ENCODE peak calls at places on chromosomes 13 and 19, in six cellular contexts. O is ascending aorta, N is fibroblast of lung, C is pancreas, S is heart right ventricle, U is brain microvascular endothelial cell. Q is an unnamed sample.

GRCh38 chr13:80086304-80086721 is 254.6 kb downstream of the SPRY2 start:
- DNase-seq in O (no peak), N (no peak), C (no peak), S (no peak), U (no peak), Q (peak)

GRCh38 chr13:67023088-67023893 is 206.8 kb downstream of the PCDH9 start:
- DNase-seq in O (no peak), N (peak), C (no peak), S (no peak), U (peak), Q (peak)

GRCh38 chr19:31290926-31291590 is 58.2 kb downstream of the TSHZ3 start:
- DNase-seq in O (no peak), N (no peak), C (no peak), S (no peak), U (no peak), Q (peak)

GRCh38 chr19:11577451-11578341 is at the start of gene ACP5:
- DNase-seq in O (no peak), N (no peak), C (no peak), S (no peak), U (no peak), Q (no peak)

GRCh38 chr19:34411216-34411615 is 7.0 kb downstream of the PDCD2L start:
- DNase-seq in O (no peak), N (no peak), C (no peak), S (no peak), U (no peak), Q (no peak)

GRCh38 chr13:31111136-31111535 is 50.6 kb downstream of the HSPH1 start:
- DNase-seq in O (no peak), N (no peak), C (no peak), S (no peak), U (peak), Q (no peak)

GRCh38 chr19:2306971-2307370 is 983 bp downstream of the LINGO3 start:
- DNase-seq in O (no peak), N (no peak), C (no peak), S (no peak), U (no peak), Q (no peak)

GRCh38 chr19:6423499-6424189 is 967 bp downstream of the KHSRP start:
- DNase-seq in O (no peak), N (peak), C (no peak), S (no peak), U (peak), Q (peak)

GRCh38 chr19:35973487-35973886 is 21.5 kb upstream of the SDHAF1 start:
- DNase-seq in O (no peak), N (no peak), C (no peak), S (no peak), U (no peak), Q (no peak)

GRCh38 chr13:101916758-101917474 is 464.4 kb downstream of the ITGBL1 start:
- DNase-seq in O (no peak), N (no peak), C (no peak), S (no peak), U (no peak), Q (no peak)

GRCh38 chr19:40217027-40217810 is 965 bp downstream of the TTC9B start:
- DNase-seq in O (no peak), N (no peak), C (peak), S (no peak), U (no peak), Q (no peak)

GRCh38 chr13:46905249-46905648 is 8.4 kb upstream of the HTR2A start:
- DNase-seq in O (no peak), N (peak), C (no peak), S (no peak), U (no peak), Q (no peak)

GRCh38 chr13:23755040-23755439 is 134.2 kb downstream of the MIPEP start:
- DNase-seq in O (no peak), N (no peak), C (no peak), S (no peak), U (no peak), Q (no peak)

GRCh38 chr13:26880741-26881140 is 120.2 kb upstream of the GPR12 start:
- DNase-seq in O (no peak), N (no peak), C (no peak), S (no peak), U (no peak), Q (no peak)

GRCh38 chr19:31963741-31964140 is 381.7 kb upstream of the ZNF507 start:
- DNase-seq in O (no peak), N (no peak), C (no peak), S (peak), U (no peak), Q (no peak)

GRCh38 chr19:3343619-3344502 is 22.5 kb upstream of the NFIC start:
- DNase-seq in O (peak), N (peak), C (peak), S (peak), U (peak), Q (peak)

GRCh38 chr19:29507081-29507860 is 18.5 kb upstream of the VSTM2B start:
- DNase-seq in O (no peak), N (no peak), C (no peak), S (no peak), U (no peak), Q (no peak)

GRCh38 chr19:3125900-3126524 is 9.8 kb upstream of the GNA15 start:
- DNase-seq in O (no peak), N (peak), C (peak), S (peak), U (peak), Q (no peak)

GRCh38 chr13:60788156-60788829 is 391.3 kb downstream of the TDRD3 start:
- DNase-seq in O (no peak), N (peak), C (no peak), S (peak), U (no peak), Q (peak)

GRCh38 chr19:34023381-34023780 is 148.9 kb upstream of the LSM14A start:
- DNase-seq in O (no peak), N (no peak), C (no peak), S (no peak), U (no peak), Q (no peak)

GRCh38 chr19:58409010-58409790 is 751 bp downstream of the ZNF584 start:
- DNase-seq in O (no peak), N (no peak), C (no peak), S (peak), U (no peak), Q (no peak)

GRCh38 chr13:109672545-109672944 is 113.8 kb downstream of the IRS2 start:
- DNase-seq in O (no peak), N (no peak), C (no peak), S (no peak), U (no peak), Q (no peak)

GRCh38 chr19:33062902-33063301 is 1.8 kb downstream of the RHPN2 start:
- DNase-seq in O (no peak), N (no peak), C (no peak), S (no peak), U (no peak), Q (no peak)

GRCh38 chr13:53946500-53946899 is 917.9 kb downstream of the OLFM4 start:
- DNase-seq in O (no peak), N (no peak), C (no peak), S (no peak), U (no peak), Q (no peak)

GRCh38 chr19:3710265-3710812 is 2.2 kb downstream of the TJP3 start:
- DNase-seq in O (peak), N (peak), C (peak), S (peak), U (peak), Q (peak)

GRCh38 chr19:7986321-7987083 is 18.9 kb downstream of the ELAVL1 start:
- DNase-seq in O (no peak), N (peak), C (no peak), S (no peak), U (peak), Q (peak)

GRCh38 chr19:40691421-40692211 is 1.2 kb upstream of the NUMBL start:
- DNase-seq in O (no peak), N (peak), C (peak), S (no peak), U (no peak), Q (no peak)

GRCh38 chr13:52353116-52353718 is 52.8 kb downstream of the THSD1 start:
- DNase-seq in O (no peak), N (peak), C (no peak), S (no peak), U (peak), Q (no peak)

GRCh38 chr13:40317980-40318327 is 348.5 kb downstream of the FOXO1 start:
- DNase-seq in O (no peak), N (no peak), C (no peak), S (no peak), U (no peak), Q (no peak)

GRCh38 chr13:52706074-52706473 is 33.5 kb downstream of the CNMD start:
- DNase-seq in O (no peak), N (peak), C (no peak), S (no peak), U (no peak), Q (no peak)

GRCh38 chr19:48780684-48781391 is 25.5 kb downstream of the FGF21 start:
- DNase-seq in O (no peak), N (peak), C (peak), S (no peak), U (peak), Q (no peak)

GRCh38 chr19:43574424-43575155 is 737 bp downstream of the XRCC1 start:
- DNase-seq in O (no peak), N (peak), C (peak), S (no peak), U (peak), Q (peak)

GRCh38 chr13:30933334-30933681 is 852 bp downstream of the TEX26 start:
- DNase-seq in O (no peak), N (no peak), C (no peak), S (no peak), U (no peak), Q (no peak)

GRCh38 chr19:14113762-14114414 is 3.7 kb downstream of the PRKACA start:
- DNase-seq in O (no peak), N (no peak), C (peak), S (peak), U (no peak), Q (no peak)

GRCh38 chr13:27406178-27406939 is 18.1 kb upstream of the GTF3A start:
- DNase-seq in O (no peak), N (peak), C (peak), S (no peak), U (peak), Q (peak)

GRCh38 chr19:39679056-39679790 is 23.5 kb downstream of the LGALS16 start:
- DNase-seq in O (no peak), N (no peak), C (no peak), S (no peak), U (no peak), Q (no peak)

GRCh38 chr19:17336872-17337674 is at the start of gene GTPBP3:
- DNase-seq in O (peak), N (peak), C (peak), S (peak), U (peak), Q (peak)
- TF ChIP-seq CTCF in O (no peak), N (no peak), C (no peak), S (no peak), U (no peak), Q (no peak)

DNA sequence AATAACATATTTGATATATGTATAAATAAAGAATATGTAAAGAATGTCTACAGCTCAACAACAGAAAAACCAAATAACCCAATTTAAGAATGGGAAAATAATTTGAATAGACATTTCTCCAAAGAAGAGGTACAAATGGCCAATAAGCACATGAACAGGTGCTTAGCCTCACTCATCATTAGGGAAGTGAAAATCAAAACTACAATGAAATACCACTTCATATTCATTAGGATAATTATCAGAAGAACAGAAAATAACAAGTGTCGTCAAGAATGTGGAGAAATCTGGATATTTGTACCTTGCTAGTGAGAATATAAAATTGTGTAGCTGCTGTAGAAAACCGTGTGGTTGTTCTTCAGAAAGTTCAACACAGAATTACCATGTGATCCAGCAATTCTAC is 8.4 kb upstream of the SUPT20H start:
- DNase-seq in O (no peak), N (no peak), C (no peak), S (no peak), U (no peak), Q (no peak)
- H3K4me3 ChIP-seq in O (no peak), N (no peak), C (no peak), S (no peak), U (no peak), Q (no peak)

GRCh38 chr19:664913-665443 is 2.0 kb upstream of the RNF126 start:
- DNase-seq in O (no peak), N (peak), C (peak), S (peak), U (peak), Q (peak)

GRCh38 chr19:674282-675151 is 1.7 kb upstream of the FSTL3 start:
- DNase-seq in O (no peak), N (no peak), C (no peak), S (peak), U (no peak), Q (no peak)

GRCh38 chr19:676007-676342 is 217 bp upstream of the FSTL3 start:
- DNase-seq in O (no peak), N (no peak), C (no peak), S (no peak), U (no peak), Q (no peak)

GRCh38 chr19:676343-677105 is at the start of gene FSTL3:
- DNase-seq in O (no peak), N (peak), C (no peak), S (peak), U (peak), Q (peak)

DNA sequence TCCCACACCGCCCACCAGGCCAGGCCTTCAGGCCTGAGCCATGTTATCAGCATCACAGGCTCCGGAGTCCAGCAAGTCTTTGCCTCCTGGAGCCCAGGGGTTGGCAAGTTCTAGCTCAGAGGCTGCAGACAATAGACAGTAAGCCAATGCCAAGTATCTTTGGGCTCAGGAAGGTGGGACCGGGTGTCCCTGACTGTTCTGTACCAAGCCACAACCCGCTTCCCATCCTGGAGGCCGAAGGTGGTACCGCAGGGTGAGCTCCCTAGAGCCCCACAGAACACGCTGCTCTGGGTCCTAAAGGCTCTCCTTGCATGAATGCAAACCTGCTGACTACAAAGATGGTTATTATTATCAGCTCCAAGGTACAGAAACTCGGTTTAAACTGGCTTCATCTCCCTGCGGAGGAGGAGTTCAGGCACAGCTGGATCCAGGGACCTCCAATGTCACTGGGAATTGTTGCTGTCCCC is 5.5 kb upstream of the FSTL3 start:
- DNase-seq in O (no peak), N (no peak), C (no peak), S (no peak), U (no peak), Q (no peak)
- TF ChIP-seq CTCF in O (no peak), N (no peak), C (no peak), S (no peak), U (peak), Q (no peak)

DNA sequence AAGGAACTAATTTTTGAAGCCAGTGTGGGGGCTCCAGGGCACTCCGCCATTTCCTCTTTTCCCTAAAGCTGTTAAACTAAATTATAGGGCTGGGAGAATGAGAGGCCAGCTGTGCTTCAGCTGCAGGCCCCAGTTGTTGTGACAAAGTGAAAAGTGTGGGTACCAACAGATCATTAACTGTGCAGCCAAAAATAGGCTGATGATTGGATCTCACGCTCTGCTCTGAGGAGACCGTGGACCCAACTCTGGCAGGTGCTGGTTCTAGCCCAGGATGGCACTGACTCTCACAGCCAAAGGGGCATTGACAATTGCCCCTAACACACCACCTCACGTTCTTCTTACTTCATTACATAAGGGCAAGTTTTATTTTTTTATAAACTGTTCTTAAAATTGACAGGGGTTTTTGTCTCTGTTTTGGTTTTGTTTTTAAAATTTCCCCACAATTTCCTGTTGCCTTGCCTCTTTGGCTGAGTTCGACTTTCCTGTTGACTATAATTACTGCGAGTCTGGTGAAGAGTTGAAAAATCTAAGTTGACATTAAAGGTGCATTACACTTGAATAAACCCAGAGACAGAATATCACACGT is 391.0 kb downstream of the FGF9 start:
- DNase-seq in O (no peak), N (no peak), C (no peak), S (no peak), U (no peak), Q (no peak)
- H3K4me3 ChIP-seq in O (no peak), N (no peak), C (no peak), S (no peak), U (no peak), Q (no peak)

DNA sequence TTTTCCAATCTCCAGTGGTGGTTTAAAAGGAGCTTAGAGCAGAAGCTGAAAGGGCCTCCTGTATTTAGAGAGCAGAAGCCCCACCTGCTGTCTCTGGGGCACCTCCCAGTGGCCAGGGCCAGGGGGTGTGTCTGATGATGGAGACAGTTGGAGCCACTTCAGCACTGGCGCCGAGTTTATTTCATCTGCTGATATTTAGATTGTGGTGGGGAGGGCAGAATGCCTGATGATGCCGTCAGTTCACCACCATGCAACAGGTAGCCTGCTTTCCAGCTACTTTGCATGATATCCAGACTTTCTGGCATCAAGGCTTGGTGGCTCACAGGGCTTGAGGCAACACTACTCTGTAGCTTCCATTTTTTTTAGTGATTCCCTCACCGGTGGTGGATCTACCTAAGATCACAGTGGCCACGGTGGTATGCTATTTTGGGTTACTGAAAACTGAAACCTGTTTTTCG is 371.9 kb downstream of the KCNRG start:
- DNase-seq in O (peak), N (peak), C (peak), S (peak), U (no peak), Q (peak)
- TF ChIP-seq CTCF in O (peak), N (peak), C (no peak), S (peak), U (peak), Q (peak)

GRCh38 chr13:28531195-28531955 is 36.4 kb upstream of the FLT1 start:
- DNase-seq in O (no peak), N (peak), C (no peak), S (peak), U (peak), Q (no peak)
- H3K4me3 ChIP-seq in O (peak), N (peak), C (no peak), S (peak), U (peak), Q (peak)

DNA sequence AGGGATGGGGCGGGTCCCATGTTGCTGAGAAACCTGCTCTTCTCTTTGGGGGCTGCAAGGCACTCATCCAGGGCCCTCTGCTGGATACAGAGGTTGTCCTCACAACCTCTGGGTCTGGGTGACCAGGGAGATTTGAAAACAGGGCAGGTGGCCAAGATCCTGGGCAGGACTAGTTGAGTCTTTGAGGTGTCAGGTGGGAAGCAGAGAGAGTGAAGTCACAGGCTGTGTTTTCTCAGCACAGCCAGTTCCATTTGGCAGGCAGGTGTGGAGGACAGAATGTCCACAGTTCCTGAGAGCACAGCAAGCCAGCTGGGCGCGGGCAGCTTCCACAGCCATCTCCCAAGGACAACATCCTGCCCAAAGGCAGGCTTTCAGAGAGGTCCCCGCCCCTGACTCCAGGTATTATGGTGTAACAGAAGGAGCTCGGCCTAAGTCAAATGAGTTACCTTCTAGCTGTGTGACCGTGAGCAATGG is 118.8 kb downstream of the NUFIP1 start:
- DNase-seq in O (peak), N (no peak), C (peak), S (peak), U (no peak), Q (no peak)
- TF ChIP-seq CTCF in O (no peak), N (no peak), C (no peak), S (no peak), U (no peak), Q (no peak)

GRCh38 chr19:45646345-45646698 is 7.1 kb upstream of the EML2 start:
- DNase-seq in O (no peak), N (no peak), C (no peak), S (no peak), U (no peak), Q (no peak)

GRCh38 chr19:45643024-45643926 is 4.1 kb upstream of the EML2 start:
- DNase-seq in O (peak), N (peak), C (peak), S (peak), U (peak), Q (peak)

GRCh38 chr19:45643927-45644771 is 5.0 kb upstream of the EML2 start:
- DNase-seq in O (no peak), N (no peak), C (no peak), S (no peak), U (no peak), Q (no peak)

GRCh38 chr19:45645631-45646344 is 6.6 kb upstream of the EML2 start:
- DNase-seq in O (peak), N (peak), C (peak), S (peak), U (peak), Q (peak)

GRCh38 chr19:45645068-45645630 is 6.0 kb upstream of the EML2 start:
- DNase-seq in O (no peak), N (no peak), C (no peak), S (no peak), U (no peak), Q (no peak)
- H3K4me3 ChIP-seq in O (peak), N (no peak), C (no peak), S (peak), U (peak), Q (peak)

GRCh38 chr19:15239337-15239949 is 7.2 kb upstream of the EPHX3 start:
- DNase-seq in O (no peak), N (no peak), C (no peak), S (no peak), U (no peak), Q (no peak)

GRCh38 chr19:15240539-15240938 is 8.3 kb upstream of the EPHX3 start:
- DNase-seq in O (no peak), N (no peak), C (no peak), S (no peak), U (no peak), Q (no peak)

GRCh38 chr19:15237759-15238638 is 5.8 kb upstream of the EPHX3 start:
- DNase-seq in O (no peak), N (no peak), C (no peak), S (no peak), U (no peak), Q (no peak)

GRCh38 chr19:15236886-15237285 is 4.6 kb upstream of the EPHX3 start:
- DNase-seq in O (no peak), N (no peak), C (no peak), S (no peak), U (no peak), Q (no peak)

GRCh38 chr19:15238639-15239155 is 6.4 kb upstream of the EPHX3 start:
- DNase-seq in O (no peak), N (no peak), C (no peak), S (peak), U (no peak), Q (no peak)
- TF ChIP-seq CTCF in O (no peak), N (no peak), C (no peak), S (peak), U (peak), Q (no peak)

Q was measured in astrocyte of the spinal cord.